ENCODE peak calls at places on chromosomes 4 and X, in six cellular contexts. Y, N, Z, V, P and K are unnamed samples.
A peak's percentile ranks its signal among the peaks of the same experiment; 100 is the strongest.

GRCh38 chr4:83961575-83961974 is 425.7 kb downstream of the GPAT3 start:
- DNase-seq in Y (no peak), N (no peak), Z (no peak), V (peak; percentile 5), P (no peak), K (no peak)

GRCh38 chrX:31500920-31501319 is 429.1 kb upstream of the FTHL17 start:
- DNase-seq in Y (no peak), N (no peak), Z (no peak), V (no peak), P (no peak), K (no peak)

GRCh38 chrX:74250574-74250973 is 53.4 kb upstream of the ZCCHC13 start:
- DNase-seq in Y (no peak), N (no peak), Z (no peak), V (no peak), P (no peak), K (no peak)

GRCh38 chr4:156558365-156559025 is 413.1 kb downstream of the PDGFC start:
- DNase-seq in Y (no peak), N (no peak), Z (no peak), V (no peak), P (no peak), K (no peak)

GRCh38 chrX:154396948-154397887 is 959 bp upstream of the RPL10 start:
- DNase-seq in Y (no peak), N (no peak), Z (peak; percentile 40), V (peak; percentile 67), P (peak; percentile 72), K (no peak)

GRCh38 chrX:150364347-150365050 is 1.4 kb downstream of the MAMLD1 start:
- DNase-seq in Y (no peak), N (no peak), Z (no peak), V (no peak), P (peak; percentile 45), K (no peak)

GRCh38 chrX:52422884-52423283 is 54.1 kb downstream of the XAGE2 start:
- DNase-seq in Y (no peak), N (no peak), Z (no peak), V (no peak), P (no peak), K (no peak)

GRCh38 chrX:118188977-118189376 is 72.4 kb upstream of the KLHL13 start:
- DNase-seq in Y (no peak), N (no peak), Z (no peak), V (no peak), P (no peak), K (no peak)

GRCh38 chr4:1172228-1172851 is at the start of gene SPON2:
- DNase-seq in Y (no peak), N (no peak), Z (peak; percentile 39), V (no peak), P (peak; percentile 73), K (no peak)

GRCh38 chrX:46251755-46252154 is 293.5 kb downstream of the ZNF674 start:
- DNase-seq in Y (no peak), N (no peak), Z (peak; percentile 74), V (no peak), P (no peak), K (no peak)

DNA sequence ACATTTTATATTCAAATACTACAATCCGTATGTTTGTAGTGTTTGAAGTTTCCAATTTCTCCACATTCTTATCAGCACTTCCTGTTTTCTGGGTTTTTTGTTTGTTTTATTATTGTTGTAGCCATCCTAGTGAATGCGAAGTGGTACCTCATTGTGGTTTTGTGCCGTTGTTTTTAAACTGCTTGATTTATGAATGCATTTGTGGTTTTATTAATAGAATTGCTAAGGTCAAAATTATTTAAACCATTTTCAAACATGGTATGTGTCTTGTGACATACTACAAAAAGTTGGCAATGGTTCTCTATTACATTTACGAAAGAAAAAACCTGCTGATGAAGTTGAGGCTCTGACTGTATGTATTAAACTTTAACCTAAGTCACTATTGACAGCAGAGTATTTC is 780.0 kb upstream of the MAGEB2 start:
- DNase-seq in Y (no peak), N (no peak), Z (no peak), V (no peak), P (no peak), K (no peak)
- TF ChIP-seq ZNF274 in Y (no peak), N (no peak), Z (no peak), V (no peak), P (no peak), K (no peak)

DNA sequence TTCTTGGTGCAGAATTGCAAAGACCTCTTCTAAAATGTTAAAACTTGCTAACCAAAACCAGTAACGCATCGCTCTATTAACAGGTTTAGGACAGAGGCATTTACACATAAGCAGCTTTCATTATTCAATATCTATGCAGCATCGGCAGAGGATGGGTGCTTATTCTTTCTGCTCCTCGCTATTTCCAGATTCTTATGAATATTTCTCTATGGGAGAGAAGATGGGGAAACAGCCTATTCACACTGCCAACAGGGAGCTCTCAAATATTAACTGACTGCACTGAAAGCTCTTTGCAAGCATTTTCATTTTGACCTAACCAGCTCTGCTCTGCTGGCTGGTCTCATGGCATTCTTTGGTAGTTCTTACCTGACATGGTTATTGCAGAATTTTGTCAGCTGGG is 30.3 kb downstream of the ATP8A1 start:
- DNase-seq in Y (no peak), N (no peak), Z (no peak), V (no peak), P (no peak), K (no peak)
- H3K4me1 ChIP-seq in Y (peaks cover 25% of the 10 kb centered on the region), N (no peaks in the 10 kb centered on the region), Z (no peaks in the 10 kb centered on the region), V (no peaks in the 10 kb centered on the region), P (no peaks in the 10 kb centered on the region), K (no peaks in the 10 kb centered on the region)

DNA sequence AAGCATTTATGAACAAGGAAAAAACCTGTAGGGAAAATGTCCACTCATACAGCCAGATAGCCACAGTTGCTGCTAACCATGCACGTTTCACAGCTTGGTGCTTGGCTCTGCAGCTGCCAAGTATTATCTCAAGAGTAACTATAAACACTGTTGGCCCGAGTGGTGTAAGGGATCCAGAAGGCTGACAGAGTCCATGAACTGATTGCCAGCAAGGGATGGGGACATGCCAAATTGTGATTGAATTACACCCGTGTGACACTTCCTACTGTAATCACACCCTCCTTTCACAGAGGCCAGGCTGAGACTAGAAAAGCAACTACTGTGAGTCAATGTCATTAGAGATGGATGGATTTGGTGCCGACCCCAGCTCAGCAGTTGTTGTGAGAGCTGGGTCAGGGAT is 223.9 kb upstream of the ANKRD50 start:
- DNase-seq in Y (no peak), N (no peak), Z (no peak), V (no peak), P (no peak), K (no peak)
- TF ChIP-seq YY1 in Y (no peak), N (no peak), Z (no peak), V (no peak), P (no peak), K (no peak)

GRCh38 chr4:87910795-87911194 is 64.7 kb upstream of the SPP1 start:
- DNase-seq in Y (no peak), N (no peak), Z (peak; percentile 47), V (no peak), P (no peak), K (no peak)

GRCh38 chr4:87912164-87913004 is 63.1 kb upstream of the SPP1 start:
- DNase-seq in Y (no peak), N (no peak), Z (peak; percentile 29), V (no peak), P (no peak), K (no peak)

GRCh38 chr4:87908341-87908740 is 67.2 kb upstream of the SPP1 start:
- DNase-seq in Y (no peak), N (no peak), Z (no peak), V (no peak), P (no peak), K (no peak)

GRCh38 chr4:87913871-87914270 is 61.6 kb upstream of the SPP1 start:
- DNase-seq in Y (no peak), N (no peak), Z (no peak), V (no peak), P (no peak), K (no peak)

GRCh38 chr4:87911252-87911774 is 64.2 kb upstream of the SPP1 start:
- DNase-seq in Y (no peak), N (no peak), Z (peak; percentile 96), V (no peak), P (no peak), K (no peak)
- TF ChIP-seq ZNF274 in Y (no peak), N (no peak), Z (no peak), V (no peak), P (no peak), K (no peak)

GRCh38 chr4:86963697-86964096 is 28.9 kb downstream of the AFF1 start:
- DNase-seq in Y (no peak), N (peak; percentile 50), Z (no peak), V (no peak), P (no peak), K (no peak)
- H3K4me1 ChIP-seq in Y (peaks cover 59% of the 10 kb centered on the region), N (peaks cover 9% of the 10 kb centered on the region), Z (peaks cover 50% of the 10 kb centered on the region), V (peaks cover 60% of the 10 kb centered on the region), P (peaks cover 29% of the 10 kb centered on the region), K (no peaks in the 10 kb centered on the region)

GRCh38 chr4:53863163-53863562 is 201.2 kb downstream of the CHIC2 start:
- DNase-seq in Y (no peak), N (no peak), Z (no peak), V (no peak), P (no peak), K (no peak)
- TF ChIP-seq YY1 in Y (no peak), N (no peak), Z (no peak), V (no peak), P (no peak), K (no peak)

GRCh38 chr4:8174970-8175369 is 16.4 kb upstream of the ABLIM2 start:
- DNase-seq in Y (no peak), N (no peak), Z (no peak), V (no peak), P (no peak), K (no peak)

GRCh38 chr4:8175686-8176085 is 17.1 kb upstream of the ABLIM2 start:
- DNase-seq in Y (no peak), N (no peak), Z (no peak), V (no peak), P (no peak), K (no peak)

GRCh38 chr4:8177544-8177943 is 18.9 kb upstream of the ABLIM2 start:
- DNase-seq in Y (no peak), N (no peak), Z (no peak), V (no peak), P (no peak), K (no peak)

GRCh38 chr4:8177956-8178355 is 19.3 kb upstream of the ABLIM2 start:
- DNase-seq in Y (no peak), N (no peak), Z (no peak), V (no peak), P (no peak), K (no peak)

DNA sequence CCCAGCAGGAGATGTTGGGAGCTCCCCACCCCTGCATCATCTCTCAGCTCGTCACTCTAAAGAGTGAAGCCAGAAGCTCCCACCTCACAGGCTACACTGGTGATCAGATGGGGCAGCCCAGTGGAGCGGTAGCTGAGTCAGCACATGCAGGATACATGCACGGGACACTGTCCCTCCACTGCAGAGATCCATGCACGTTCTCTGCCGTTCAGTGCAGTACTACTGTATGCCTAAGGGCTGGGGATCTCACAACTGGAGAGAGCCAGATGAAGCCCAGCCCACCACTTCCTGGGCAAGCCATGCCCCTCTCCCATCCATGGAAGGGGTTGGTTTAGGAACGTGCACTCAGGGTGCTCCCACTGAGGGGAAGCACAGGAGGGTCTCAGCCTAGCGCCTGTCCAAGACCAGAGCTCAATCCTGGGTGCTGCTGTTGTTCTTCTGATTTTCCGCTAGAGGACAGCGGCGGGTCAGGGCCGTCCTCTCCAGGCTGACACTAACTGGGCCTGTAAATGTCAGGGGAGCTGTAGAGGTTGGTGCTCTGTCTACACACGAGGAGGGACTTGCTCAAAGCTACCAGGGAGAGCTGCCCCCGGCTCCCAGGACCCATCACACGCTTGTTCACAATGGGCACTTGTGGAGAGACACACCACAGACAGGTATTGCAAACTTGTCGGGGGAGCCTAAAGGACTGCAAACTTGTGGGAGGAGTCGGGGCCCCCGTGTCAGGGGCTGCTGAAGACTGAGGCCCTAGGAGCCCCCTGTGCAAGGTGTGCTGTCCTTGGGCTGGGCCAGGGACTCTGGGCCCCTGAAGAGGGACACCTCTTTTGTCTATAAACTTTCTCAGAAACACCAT is 18.2 kb upstream of the ABLIM2 start:
- DNase-seq in Y (no peak), N (peak; percentile 19), Z (peak; percentile 65), V (peak; percentile 60), P (peak; percentile 67), K (peak; percentile 40)
- TF ChIP-seq ZNF274 in Y (no peak), N (no peak), Z (no peak), V (no peak), P (no peak), K (no peak)